ENCODE peak calls at places on chromosomes 1 and 21, in five cellular contexts. K is tibial artery, N is PC-3, V is retinal pigment epithelial cell, I is thoracic aorta. D is an unnamed sample.

GRCh38 chr1:119364640-119365039 is 3.9 kb upstream of the HAO2 start:
- DNase-seq in K (no peak), N (peak; percentile 66), V (no peak), I (no peak), D (no peak)

GRCh38 chr1:219544163-219544846 is 68.6 kb downstream of the ZC3H11B start:
- DNase-seq in K (no peak), N (peak; percentile 45), V (no peak), I (no peak), D (peak; percentile 27)

GRCh38 chr21:37700641-37701202 is 215.5 kb downstream of the KCNJ6 start:
- DNase-seq in K (no peak), N (peak; percentile 83), V (peak; percentile 42), I (no peak), D (peak; percentile 81)

GRCh38 chr21:31665397-31665796 is 5.9 kb downstream of the SOD1 start:
- DNase-seq in K (no peak), N (no peak), V (no peak), I (no peak), D (no peak)

GRCh38 chr1:10181154-10181553 is 29.2 kb upstream of the KIF1B start:
- DNase-seq in K (no peak), N (no peak), V (no peak), I (no peak), D (no peak)

GRCh38 chr1:85330711-85331290 is 54.4 kb upstream of the BCL10 start:
- DNase-seq in K (no peak), N (no peak), V (no peak), I (peak; percentile 60), D (no peak)

GRCh38 chr1:47241114-47242113 is 9.4 kb upstream of the TAL1 start:
- DNase-seq in K (no peak), N (no peak), V (no peak), I (no peak), D (no peak)

GRCh38 chr1:88612783-88613182 is 71.3 kb upstream of the PKN2 start:
- DNase-seq in K (no peak), N (peak; percentile 71), V (no peak), I (no peak), D (no peak)

GRCh38 chr21:45700461-45700860 is 56.9 kb downstream of the PCBP3 start:
- DNase-seq in K (no peak), N (no peak), V (no peak), I (no peak), D (no peak)

GRCh38 chr1:91404151-91405012 is at the start of gene HFM1:
- DNase-seq in K (peak; percentile 71), N (no peak), V (peak; percentile 33), I (peak; percentile 11), D (peak; percentile 41)

GRCh38 chr1:233940908-233941307 is 36.4 kb downstream of the SLC35F3 start:
- DNase-seq in K (no peak), N (no peak), V (no peak), I (no peak), D (no peak)

GRCh38 chr1:21012937-21013336 is 163.8 kb downstream of the EIF4G3 start:
- DNase-seq in K (no peak), N (no peak), V (peak; percentile 18), I (no peak), D (no peak)

GRCh38 chr1:107748529-107748928 is 216.5 kb downstream of the VAV3 start:
- DNase-seq in K (no peak), N (peak; percentile 56), V (no peak), I (no peak), D (peak; percentile 5)

GRCh38 chr1:86757272-86757984 is 53.1 kb downstream of the SH3GLB1 start:
- DNase-seq in K (peak; percentile 66), N (no peak), V (no peak), I (no peak), D (no peak)

GRCh38 chr1:25692560-25692959 is 76.0 kb downstream of the MAN1C1 start:
- DNase-seq in K (no peak), N (no peak), V (no peak), I (no peak), D (peak; percentile 5)

GRCh38 chr1:15833842-15834405 is 13.6 kb upstream of the SPEN start:
- DNase-seq in K (no peak), N (no peak), V (no peak), I (no peak), D (peak; percentile 89)

GRCh38 chr1:32220746-32221580 is 1.2 kb downstream of the TMEM234 start:
- DNase-seq in K (no peak), N (no peak), V (no peak), I (no peak), D (no peak)

DNA sequence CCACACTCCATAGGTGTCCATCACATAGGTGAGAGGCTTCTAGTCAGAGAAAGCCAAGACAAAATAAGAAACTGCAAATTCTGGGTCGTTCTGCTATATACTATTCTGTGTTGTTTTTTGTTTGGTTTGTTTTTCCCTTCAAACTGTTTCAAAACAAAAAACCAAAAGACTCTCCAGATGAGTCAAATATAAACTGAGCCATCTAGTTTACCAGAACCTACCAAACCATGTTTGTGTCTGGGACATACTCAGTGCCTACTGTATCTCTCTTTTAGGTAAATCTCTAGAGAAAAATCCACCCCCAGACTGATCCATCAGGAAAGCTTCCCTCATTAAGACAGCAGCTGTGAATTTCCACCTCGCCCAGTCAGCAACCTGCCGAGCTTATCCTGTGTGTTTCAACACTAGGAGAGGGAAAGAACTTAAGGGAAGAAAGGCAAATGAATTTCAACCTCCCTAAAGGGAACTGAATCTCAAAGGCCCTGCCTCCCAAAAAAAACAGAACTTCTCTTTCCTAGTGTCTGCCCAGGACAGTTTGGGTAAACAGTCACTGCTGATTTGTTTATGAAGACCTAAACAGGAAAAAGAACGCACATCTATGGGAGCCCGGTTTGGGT is 17.2 kb downstream of the PPT1 start:
- DNase-seq in K (no peak), N (no peak), V (no peak), I (no peak), D (no peak)
- H3K4me3 ChIP-seq in K (no peak overlapping the region), N (no peak overlapping the region), V (no peak overlapping the region), I (no peak overlapping the region), D (no peak overlapping the region)

GRCh38 chr1:206658264-206658980 is 23.1 kb downstream of the DYRK3 start:
- DNase-seq in K (no peak), N (no peak), V (no peak), I (no peak), D (peak; percentile 25)

GRCh38 chr1:206660136-206660535 is 24.6 kb upstream of the MAPKAPK2 start:
- DNase-seq in K (no peak), N (no peak), V (no peak), I (no peak), D (no peak)

GRCh38 chr1:206661161-206661820 is 23.4 kb upstream of the MAPKAPK2 start:
- DNase-seq in K (no peak), N (no peak), V (no peak), I (no peak), D (no peak)

GRCh38 chr1:206656936-206657335 is 21.6 kb downstream of the DYRK3 start:
- DNase-seq in K (no peak), N (no peak), V (no peak), I (no peak), D (no peak)

DNA sequence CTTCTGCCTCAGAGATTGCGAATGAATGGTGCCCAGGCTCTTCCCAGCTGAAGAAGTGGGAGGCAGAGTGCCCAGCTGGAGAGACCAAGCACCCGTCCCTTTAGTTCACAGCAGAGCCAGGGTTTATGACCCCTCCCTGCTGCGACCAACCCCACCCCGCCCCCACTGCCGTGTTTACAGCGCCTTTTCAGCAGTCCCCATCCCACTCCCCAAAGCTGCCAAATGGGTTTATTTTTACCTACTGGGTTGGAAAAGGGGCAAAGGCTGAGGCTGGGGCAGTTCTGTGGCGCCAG is 23.6 kb downstream of the DYRK3 start:
- DNase-seq in K (no peak), N (no peak), V (no peak), I (no peak), D (no peak)
- H3K4me3 ChIP-seq in K (peak overlapping the region; percentile 7), N (no peak overlapping the region), V (no peak overlapping the region), I (no peak overlapping the region), D (no peak overlapping the region)

DNA sequence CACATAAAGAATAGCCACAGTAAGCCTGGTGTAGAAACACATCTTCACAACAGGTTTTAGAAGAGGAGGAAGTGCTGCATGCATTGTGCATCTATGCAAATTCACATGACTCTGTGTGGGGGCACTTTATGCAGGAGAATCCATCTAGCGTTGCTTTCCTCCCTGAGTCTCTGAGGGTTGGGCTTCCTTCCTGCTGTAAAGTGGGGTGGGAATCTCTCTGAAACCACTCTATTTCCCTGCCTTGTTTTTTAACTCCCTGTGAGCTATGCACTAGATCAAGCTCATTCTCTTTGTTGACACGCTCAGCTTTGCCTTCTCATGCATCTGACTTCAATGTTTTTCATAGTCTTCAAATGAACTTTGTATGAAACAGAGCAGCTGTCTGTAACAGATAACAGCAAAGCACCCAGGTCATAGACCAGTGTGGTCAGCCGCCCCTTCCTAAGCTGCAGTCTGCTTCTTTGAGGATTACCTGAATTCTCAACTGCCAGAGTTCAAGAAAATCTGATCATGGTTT is 102.7 kb upstream of the DPH5 start:
- DNase-seq in K (no peak), N (no peak), V (no peak), I (no peak), D (no peak)
- H3K4me3 ChIP-seq in K (no peak overlapping the region), N (no peak overlapping the region), V (no peak overlapping the region), I (no peak overlapping the region), D (no peak overlapping the region)

GRCh38 chr1:201354151-201354900 is 23.2 kb downstream of the TNNT2 start:
- DNase-seq in K (no peak), N (no peak), V (no peak), I (no peak), D (no peak)
- H3K4me3 ChIP-seq in K (no peak overlapping the region), N (no peak overlapping the region), V (no peak overlapping the region), I (no peak overlapping the region), D (no peak overlapping the region)

DNA sequence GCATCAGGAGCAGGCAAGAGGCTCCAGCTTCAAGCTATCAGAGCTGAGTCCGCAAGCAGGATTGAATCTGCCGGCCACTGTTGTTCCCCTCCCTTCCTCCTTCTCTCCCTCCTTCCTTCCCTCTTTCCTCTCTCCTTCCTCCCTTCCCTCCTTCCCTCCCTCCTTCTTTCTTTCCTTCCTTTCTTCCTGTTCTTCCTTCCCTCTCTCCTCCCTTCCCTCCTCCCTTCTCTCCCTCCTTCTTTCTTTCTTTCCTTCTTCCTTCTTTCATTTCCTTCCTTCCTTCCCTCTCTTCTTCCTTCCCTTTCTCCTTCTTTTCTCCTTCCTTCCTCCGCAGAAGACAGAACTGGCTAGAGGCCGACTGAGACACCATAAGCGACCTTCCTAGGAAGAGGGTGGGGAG is 534.0 kb downstream of the NPHP4 start:
- DNase-seq in K (no peak), N (no peak), V (no peak), I (no peak), D (no peak)
- H3K4me3 ChIP-seq in K (no peak overlapping the region), N (no peak overlapping the region), V (no peak overlapping the region), I (no peak overlapping the region), D (no peak overlapping the region)